ENCODE peak calls at places on chromosomes 11 and 22, in four cellular contexts. F is left ventricle myocardium superior, W is natural killer cell, Y is PC-3. E is an unnamed sample.

GRCh38 chr11:63747006-63747405 is 21.6 kb downstream of the ZFTA start:
- ATAC-seq in Y (no peak), F (no peak), W (no peak), E (no peak)

GRCh38 chr11:90187839-90188238 is 35.0 kb downstream of the CHORDC1 start:
- ATAC-seq in F (no peak), Y (no peak), W (no peak), E (no peak)

GRCh38 chr11:8720868-8721739 is 38.5 kb downstream of the RPL27A start:
- ATAC-seq in F (no peak), Y (peak; percentile 13), W (no peak), E (no peak)

GRCh38 chr22:38016182-38017078 is 32.1 kb upstream of the SOX10 start:
- ATAC-seq in W (no peak), F (peak; percentile 55), Y (no peak), E (no peak)

GRCh38 chr11:94089356-94089755 is 39.3 kb upstream of the PANX1 start:
- ATAC-seq in W (no peak), F (no peak), Y (no peak), E (no peak)

GRCh38 chr11:126477526-126478275 is 122.2 kb downstream of the ST3GAL4 start:
- ATAC-seq in Y (no peak), W (no peak), F (no peak), E (no peak)

GRCh38 chr11:95586681-95587080 is 202.9 kb downstream of the FAM76B start:
- ATAC-seq in F (no peak), W (no peak), Y (no peak), E (no peak)

GRCh38 chr11:47716692-47717091 is 1.5 kb upstream of the AGBL2 start:
- ATAC-seq in F (no peak), Y (peak; percentile 7), W (no peak), E (no peak)

GRCh38 chr11:59559886-59560285 is 48.5 kb downstream of the OR4D9 start:
- ATAC-seq in F (peak; percentile 31), W (peak; percentile 3), Y (no peak), E (peak; percentile 2)

GRCh38 chr22:37295213-37295886 is 13.0 kb downstream of the CYTH4 start:
- ATAC-seq in Y (no peak), W (no peak), F (no peak), E (no peak)

E was measured in SK-N-SH treated with all-trans-retinoic acid at 6 μM for 48 hours.